ENCODE peak calls at places on chromosome 2, in ten cellular contexts. V is fibroblast of lung; A is kidney glomerular epithelial cell; U is KBM-7; C is stimulated activated CD8-positive, alpha-beta memory T cell treated with anti-CD3 and anti-CD28 coated beads, Interleukin-2, amount 100 ng/mL, for 48 hours; P is activated T-cell treated with anti-CD3 and anti-CD28 coated beads, Interleukin-2, amount 50 U/mL, for 72 hours; W is HFFc6; B is pancreas; N is tibial artery; T is NCI-H446. E is an unnamed sample.

GRCh38 chr2:3470166-3470651 is 49.1 kb downstream of the ADI1 start:
- DNase-seq in P (no peak), N (peak), V (peak), U (no peak), C (no peak), A (peak), T (no peak), W (peak), B (no peak), E (peak)

GRCh38 chr2:142756430-142756829 is 121.0 kb upstream of the KYNU start:
- DNase-seq in A (peak), P (no peak), C (no peak), W (no peak), U (no peak), N (no peak), V (peak), B (no peak), T (no peak), E (no peak)

GRCh38 chr2:65486282-65486681 is 53.9 kb upstream of the SPRED2 start:
- DNase-seq in C (no peak), A (no peak), N (no peak), U (no peak), V (no peak), B (no peak), P (no peak), W (no peak), T (no peak), E (no peak)

GRCh38 chr2:151357359-151357758 is at the start of gene TNFAIP6:
- DNase-seq in P (no peak), V (peak), U (no peak), A (peak), T (no peak), B (no peak), C (no peak), W (peak), N (peak), E (peak)

GRCh38 chr2:136482966-136483365 is 282.4 kb upstream of the THSD7B start:
- DNase-seq in B (no peak), U (no peak), A (no peak), T (peak), C (no peak), V (no peak), N (no peak), P (no peak), W (no peak), E (no peak)

GRCh38 chr2:173998386-173998785 is 33.2 kb upstream of the SP3 start:
- DNase-seq in C (no peak), V (no peak), W (no peak), N (peak), T (no peak), P (no peak), A (no peak), B (no peak), U (no peak), E (no peak)

GRCh38 chr2:27296466-27296865 is 11.8 kb downstream of the UCN start:
- DNase-seq in A (no peak), T (no peak), W (no peak), P (no peak), V (no peak), B (no peak), C (no peak), U (no peak), N (no peak), E (no peak)

GRCh38 chr2:18169787-18170175 is 291.3 kb downstream of the KCNS3 start:
- DNase-seq in C (no peak), N (no peak), V (no peak), T (no peak), A (no peak), P (no peak), U (no peak), B (no peak), W (no peak), E (no peak)

GRCh38 chr2:39433586-39434195 is 3.4 kb downstream of the MAP4K3 start:
- DNase-seq in T (no peak), V (no peak), W (no peak), P (no peak), C (no peak), A (no peak), N (no peak), U (no peak), B (no peak), E (no peak)